ENCODE peak calls at places on chromosomes 6 and 20, in seven cellular contexts. N, P, S, H, I, K and A are unnamed samples.
A peak's percentile ranks its signal among the peaks of the same experiment; 100 is the strongest.

GRCh38 chr20:48567145-48567544 is 260.7 kb downstream of the PREX1 start:
- DNase-seq in S (no peak), I (no peak), P (no peak), K (no peak), H (no peak), N (no peak), A (no peak)

GRCh38 chr6:124986146-124986545 is 23.9 kb downstream of the RNF217 start:
- DNase-seq in N (no peak), I (no peak), P (no peak), H (no peak), K (no peak), S (no peak), A (no peak)

GRCh38 chr6:82176616-82177015 is 70.9 kb downstream of the IBTK start:
- DNase-seq in S (no peak), P (no peak), H (no peak), I (no peak), N (no peak), K (no peak), A (no peak)

GRCh38 chr6:144315981-144316865 is 31.1 kb downstream of the UTRN start:
- DNase-seq in I (no peak), H (no peak), K (no peak), N (no peak), S (no peak), P (no peak), A (no peak)

GRCh38 chr6:79802657-79803310 is 144.6 kb downstream of the ELOVL4 start:
- DNase-seq in I (no peak), H (no peak), N (no peak), K (no peak), P (no peak), S (no peak), A (no peak)

GRCh38 chr6:93784794-93785757 is 365.7 kb upstream of the EPHA7 start:
- DNase-seq in K (no peak), S (no peak), P (no peak), H (no peak), I (no peak), N (no peak), A (no peak)

GRCh38 chr20:23050847-23051627 is 1.6 kb upstream of the THBD start:
- DNase-seq in N (peak; percentile 58), H (peak; percentile 34), I (peak; percentile 90), S (no peak), P (no peak), K (no peak), A (no peak)

GRCh38 chr6:35318200-35318844 is 20.7 kb downstream of the DEF6 start:
- DNase-seq in P (no peak), K (peak; percentile 27), H (no peak), N (peak; percentile 94), I (peak; percentile 97), S (no peak), A (peak; percentile 41)

GRCh38 chr20:21534453-21534852 is 20.6 kb upstream of the NKX2-2 start:
- DNase-seq in H (no peak), P (no peak), N (no peak), I (peak; percentile 6), S (no peak), K (peak; percentile 91), A (peak; percentile 83)

GRCh38 chr6:9204171-9204570 is 768.8 kb upstream of the SLC35B3 start:
- DNase-seq in K (no peak), S (no peak), I (no peak), N (no peak), H (no peak), P (no peak), A (no peak)

GRCh38 chr20:57398231-57398821 is 7.1 kb downstream of the RBM38 start:
- DNase-seq in H (peak; percentile 78), P (peak; percentile 94), I (no peak), N (peak; percentile 75), K (no peak), S (peak; percentile 87), A (peak; percentile 88)

GRCh38 chr6:170529839-170530520 is 23.1 kb downstream of the PSMB1 start:
- DNase-seq in P (peak; percentile 62), N (peak; percentile 70), H (no peak), I (peak; percentile 79), K (peak; percentile 16), S (peak; percentile 50), A (peak; percentile 35)

GRCh38 chr6:87674286-87674685 is 27.7 kb downstream of the AKIRIN2 start:
- DNase-seq in H (no peak), S (no peak), P (no peak), N (no peak), I (no peak), K (no peak), A (no peak)

GRCh38 chr20:1386323-1386722 is 6.5 kb downstream of the FKBP1A start:
- DNase-seq in N (no peak), S (no peak), P (no peak), H (no peak), K (no peak), I (no peak), A (no peak)